ENCODE peak calls at places on chromosome 21, in ten cellular contexts. L is sigmoid colon, B is heart left ventricle, T is HFF-Myc, Z is Calu3, I is ovary, J is left ventricle myocardium inferior, D is right atrium auricular region, A is gastrocnemius medialis, Q is omental fat pad. N is an unnamed sample.

GRCh38 chr21:36247316-36247715 is 72.7 kb upstream of the MORC3 start:
- DNase-seq in Q (no peak), T (no peak), Z (no peak), D (no peak), B (no peak), L (no peak), I (no peak), A (no peak), J (no peak), N (no peak)

GRCh38 chr21:28485301-28486022 is 507.2 kb downstream of the LTN1 start:
- DNase-seq in Q (no peak), I (no peak), L (no peak), D (no peak), B (no peak), Z (no peak), A (no peak), J (no peak), T (no peak), N (no peak)

GRCh38 chr21:36132691-36133090 is 2.2 kb upstream of the CBR3 start:
- DNase-seq in Z (no peak), D (no peak), A (no peak), Q (no peak), L (peak; percentile 74), J (peak; percentile 34), T (no peak), B (no peak), I (no peak), N (peak; percentile 52)

GRCh38 chr21:16597768-16598167 is 868.0 kb downstream of the USP25 start:
- DNase-seq in I (no peak), D (no peak), J (no peak), Z (no peak), L (no peak), A (no peak), B (no peak), T (no peak), Q (no peak), N (no peak)

GRCh38 chr21:25107708-25108107 is 499.6 kb downstream of the MRPL39 start:
- DNase-seq in I (no peak), Q (no peak), D (no peak), Z (no peak), A (no peak), J (no peak), B (no peak), L (no peak), T (peak; percentile 31), N (no peak)

GRCh38 chr21:34670220-34670961 is 1.6 kb downstream of the CLIC6 start:
- DNase-seq in B (no peak), J (no peak), T (no peak), Z (peak; percentile 6), I (peak; percentile 32), Q (no peak), L (no peak), D (no peak), A (no peak), N (peak; percentile 38)

GRCh38 chr21:37636152-37636860 is 269.7 kb downstream of the DYRK1A start:
- DNase-seq in Q (no peak), I (no peak), Z (peak; percentile 30), B (no peak), D (no peak), A (no peak), T (no peak), J (no peak), L (no peak), N (no peak)

GRCh38 chr21:33434770-33435360 is 31.7 kb downstream of the IFNGR2 start:
- DNase-seq in I (no peak), L (no peak), D (no peak), B (no peak), J (no peak), Z (peak; percentile 19), Q (no peak), T (peak; percentile 59), A (peak; percentile 45), N (no peak)

GRCh38 chr21:29145354-29145782 is 14.9 kb downstream of the MAP3K7CL start:
- DNase-seq in B (no peak), Q (no peak), J (no peak), A (peak; percentile 74), L (peak; percentile 69), D (no peak), T (peak; percentile 85), I (no peak), Z (peak; percentile 9), N (no peak)

GRCh38 chr21:33478858-33479678 is 706 bp downstream of the TMEM50B start:
- DNase-seq in I (peak; percentile 49), B (peak; percentile 39), T (no peak), A (peak; percentile 6), D (no peak), L (no peak), Z (peak; percentile 23), J (no peak), Q (no peak), N (peak; percentile 42)

GRCh38 chr21:29376556-29376955 is 77.8 kb downstream of the BACH1 start:
- DNase-seq in J (no peak), B (peak; percentile 39), I (no peak), D (no peak), Z (peak; percentile 32), Q (no peak), T (peak; percentile 6), A (no peak), L (peak; percentile 67), N (no peak)

GRCh38 chr21:37525810-37526209 is 159.2 kb downstream of the DYRK1A start:
- DNase-seq in T (no peak), I (no peak), B (no peak), D (no peak), Q (no peak), J (no peak), Z (no peak), L (no peak), A (no peak), N (no peak)

GRCh38 chr21:36005018-36005417 is 55.3 kb downstream of the SETD4 start:
- DNase-seq in Z (no peak), J (no peak), T (no peak), L (peak; percentile 93), I (peak; percentile 46), Q (no peak), A (no peak), B (no peak), D (no peak), N (no peak)

GRCh38 chr21:36470294-36470693 is 9.6 kb downstream of the CLDN14 start:
- DNase-seq in D (no peak), T (no peak), A (no peak), J (no peak), B (no peak), I (no peak), Z (no peak), Q (no peak), L (no peak), N (no peak)

DNA sequence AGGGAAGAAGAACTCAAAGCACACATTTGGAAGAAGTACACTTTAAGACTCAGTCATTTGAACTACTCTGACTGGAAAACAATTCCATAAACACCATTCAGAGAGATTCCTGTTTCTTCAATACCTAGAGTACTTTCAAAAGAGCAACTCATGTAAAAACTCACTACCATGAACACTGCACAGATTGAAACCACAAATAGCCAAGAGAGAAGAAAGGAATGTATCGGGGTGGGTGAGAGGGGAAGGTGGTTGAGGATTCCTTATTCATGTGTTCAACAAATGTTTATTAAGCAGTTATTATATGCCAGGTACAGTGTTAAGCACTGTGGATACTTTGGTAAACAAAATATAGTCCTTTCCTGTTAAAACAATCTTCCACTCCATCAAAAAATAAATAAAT is 64.7 kb downstream of the NRIP1 start:
- DNase-seq in Z (no peak), D (no peak), J (no peak), B (no peak), L (no peak), A (no peak), I (no peak), Q (no peak), T (no peak), N (no peak)
- TF ChIP-seq CTCF in Z (no peak), D (no peak), J (no peak), B (no peak), L (no peak), A (no peak), I (no peak), Q (no peak), T (no peak), N (no peak)

DNA sequence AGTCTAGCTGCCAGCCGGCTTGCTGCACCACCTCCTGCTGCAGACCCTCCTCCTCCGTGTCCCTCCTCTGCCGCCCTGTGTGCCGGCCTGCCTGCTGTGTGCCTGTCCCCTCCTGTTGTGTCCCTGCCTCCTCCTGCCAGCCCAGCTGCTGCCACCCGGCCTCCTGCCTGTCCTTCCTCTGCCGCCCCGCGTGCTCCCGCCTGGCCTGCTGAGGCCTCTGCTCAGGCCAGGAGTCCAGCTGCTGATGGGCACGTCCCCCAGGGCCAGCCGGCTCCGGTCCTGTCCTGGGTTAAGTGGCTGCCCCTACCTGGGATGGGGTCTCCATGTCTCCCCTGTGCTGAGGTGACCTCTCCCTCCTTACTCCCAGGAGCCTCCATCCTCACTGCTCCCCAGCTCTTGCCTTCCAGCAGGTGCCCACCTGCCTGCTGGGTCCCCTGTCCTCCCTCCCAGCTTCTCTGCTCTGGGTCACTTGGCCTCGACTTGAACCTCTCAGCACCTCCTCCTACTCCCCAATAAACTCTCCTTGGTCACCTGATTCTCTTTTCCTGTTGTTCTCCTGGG is 870 bp downstream of the KRTAP10-8 start:
- DNase-seq in L (peak; percentile 60), Z (no peak), T (no peak), B (no peak), I (no peak), Q (no peak), D (no peak), A (no peak), J (no peak), N (peak; percentile 78)
- TF ChIP-seq CTCF in L (no peak), Z (no peak), T (no peak), B (no peak), I (no peak), Q (no peak), D (no peak), A (no peak), J (no peak), N (no peak)

GRCh38 chr21:17925900-17926299 is 106.7 kb upstream of the C21orf91 start:
- DNase-seq in J (no peak), T (no peak), L (no peak), I (no peak), D (no peak), Z (peak; percentile 6), A (no peak), B (no peak), Q (no peak), N (no peak)
- TF ChIP-seq CTCF in J (peak; percentile 61), T (peak; percentile 57), L (no peak), I (no peak), D (no peak), Z (peak; percentile 11), A (peak; percentile 22), B (peak; percentile 42), Q (no peak), N (no peak)

DNA sequence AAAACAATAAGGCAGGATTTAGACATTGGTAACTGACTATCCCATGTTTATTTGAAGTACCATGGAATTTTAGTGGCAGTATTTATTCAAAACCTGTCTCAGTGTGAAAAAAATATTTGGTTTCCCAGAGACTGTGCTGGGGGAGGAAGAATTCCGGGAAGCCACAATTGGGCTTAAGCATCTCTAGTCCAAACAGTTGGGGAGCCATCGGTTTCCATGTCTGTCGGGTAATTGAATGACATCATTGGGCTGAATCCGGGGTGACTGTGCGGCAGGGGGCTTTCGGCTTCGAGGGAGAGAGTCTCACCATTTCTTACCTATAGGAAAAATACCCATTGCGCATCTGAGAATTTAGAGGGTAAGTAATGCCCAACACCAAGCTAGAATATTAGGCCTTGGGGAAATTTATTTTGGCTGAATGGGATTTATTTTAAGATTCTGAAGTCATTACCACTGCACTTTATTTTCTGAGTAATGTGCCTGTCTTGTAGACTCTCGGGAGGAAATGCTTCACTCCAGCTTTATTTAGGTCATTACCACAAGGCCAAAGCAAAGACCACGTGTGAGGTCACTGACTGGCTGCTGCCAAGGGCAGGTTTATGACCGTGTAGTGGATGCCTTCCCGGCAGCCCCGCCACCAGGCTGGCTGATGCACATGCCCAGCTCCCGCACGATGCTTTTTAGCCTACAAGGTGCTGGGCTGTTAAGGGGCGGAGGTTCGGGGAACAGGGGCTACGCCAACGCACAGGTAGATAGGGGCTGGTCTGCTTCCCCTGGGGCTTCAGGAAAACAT is 23.1 kb upstream of the UMODL1 start:
- DNase-seq in T (peak; percentile 79), J (no peak), A (no peak), B (peak; percentile 74), Z (no peak), I (peak; percentile 70), D (no peak), Q (no peak), L (no peak), N (peak; percentile 47)
- TF ChIP-seq CTCF in T (no peak), J (no peak), A (no peak), B (no peak), Z (no peak), I (no peak), D (no peak), Q (no peak), L (no peak), N (no peak)